ENCODE peak calls at places on chromosomes 2 and 18, in eight cellular contexts. A is cardiac fibroblast, S is PC-3, F is dorsolateral prefrontal cortex, Z is GM12864, P is uterus, B is GM23338, Y is lower lobe of right lung. T is an unnamed sample.

GRCh38 chr2:65064728-65065552 is 8.7 kb downstream of the CEP68 start:
- DNase-seq in B (peak), S (peak), P (peak), Y (peak), F (peak), A (peak), Z (peak), T (no peak)

GRCh38 chr2:164150601-164151000 is 414.8 kb upstream of the FIGN start:
- DNase-seq in F (no peak), A (peak), S (no peak), B (no peak), Y (no peak), Z (no peak), P (no peak), T (no peak)

GRCh38 chr2:33023732-33024301 is 77.1 kb downstream of the LTBP1 start:
- DNase-seq in B (no peak), S (no peak), P (no peak), Z (no peak), A (no peak), F (no peak), Y (no peak), T (no peak)

GRCh38 chr2:165161510-165161909 is 42.3 kb downstream of the SCN3A start:
- DNase-seq in S (peak), B (no peak), F (no peak), P (no peak), Y (no peak), A (peak), Z (no peak), T (no peak)

GRCh38 chr18:41077076-41077475 is 878.0 kb upstream of the PIK3C3 start:
- DNase-seq in A (no peak), Z (no peak), S (peak), F (no peak), P (no peak), Y (no peak), B (no peak), T (no peak)

GRCh38 chr18:35393716-35394115 is 16.6 kb upstream of the ZNF396 start:
- DNase-seq in A (no peak), F (no peak), B (no peak), Y (no peak), S (no peak), P (no peak), Z (no peak), T (no peak)

GRCh38 chr2:176079851-176080539 is 3.8 kb downstream of the EVX2 start:
- DNase-seq in Z (no peak), B (peak), P (no peak), S (no peak), F (no peak), A (peak), Y (no peak), T (no peak)

GRCh38 chr2:161946489-161947107 is 127.4 kb downstream of the DPP4 start:
- DNase-seq in F (no peak), P (no peak), Y (no peak), S (peak), A (peak), B (peak), Z (no peak), T (no peak)

GRCh38 chr2:232981767-232982360 is 31.2 kb downstream of the NGEF start:
- DNase-seq in Y (no peak), F (no peak), A (no peak), B (no peak), P (no peak), S (peak), Z (no peak), T (no peak)

GRCh38 chr2:47724221-47724981 is 58.5 kb upstream of the MSH6 start:
- DNase-seq in S (peak), Y (no peak), F (no peak), B (no peak), Z (peak), P (no peak), A (no peak), T (peak)

GRCh38 chr2:136254681-136255080 is 136.7 kb upstream of the CXCR4 start:
- DNase-seq in B (no peak), Y (no peak), P (no peak), F (no peak), Z (no peak), A (no peak), S (no peak), T (no peak)

GRCh38 chr2:589551-589950 is 87.7 kb downstream of the TMEM18 start:
- DNase-seq in B (peak), A (no peak), F (no peak), Y (no peak), S (no peak), Z (no peak), P (no peak), T (no peak)

GRCh38 chr2:120772261-120772660 is 36.6 kb downstream of the GLI2 start:
- DNase-seq in B (no peak), A (peak), Z (no peak), Y (peak), P (no peak), F (no peak), S (no peak), T (no peak)

GRCh38 chr2:32418777-32419176 is 62.0 kb downstream of the BIRC6 start:
- DNase-seq in Z (no peak), F (no peak), B (no peak), Y (no peak), P (no peak), S (peak), A (peak), T (no peak)

GRCh38 chr2:122740594-122740948 is 985.1 kb downstream of the TSN start:
- DNase-seq in S (no peak), A (no peak), B (no peak), Y (no peak), P (no peak), Z (no peak), F (no peak), T (no peak)

GRCh38 chr2:198000417-198000816 is 196.0 kb downstream of the PLCL1 start:
- DNase-seq in Y (no peak), P (no peak), A (no peak), B (no peak), Z (no peak), S (no peak), F (no peak), T (no peak)

DNA sequence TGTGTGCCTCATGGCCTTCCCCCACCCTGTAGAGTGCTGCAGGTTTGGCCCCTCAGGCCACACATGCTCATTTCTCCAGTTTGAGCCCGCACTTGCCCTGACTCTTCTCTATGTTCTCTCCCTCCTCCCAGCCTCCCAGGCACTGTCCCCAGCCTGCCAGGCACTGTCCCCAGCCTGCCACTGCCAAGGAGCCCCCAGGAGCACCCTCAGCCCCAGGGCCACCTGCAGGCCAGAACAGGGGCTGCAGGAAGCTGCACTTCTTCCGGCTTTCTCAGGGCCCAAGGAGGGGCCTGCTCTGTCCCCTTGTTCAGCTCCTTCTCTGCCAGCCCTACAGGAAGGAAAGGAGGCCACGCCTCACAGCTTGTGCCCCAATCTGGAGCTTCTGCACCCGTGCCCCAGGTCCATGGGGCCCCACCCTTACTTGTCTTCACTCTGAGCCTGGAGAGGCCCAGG is 31.6 kb downstream of the CYP26B1 start:
- DNase-seq in Y (no peak), F (no peak), P (no peak), A (peak), B (peak), Z (no peak), S (peak), T (no peak)
- H3K4me3 ChIP-seq in Y (no peak), F (no peak), P (no peak), A (no peak), B (no peak), Z (no peak), S (peak), T (no peak)

GRCh38 chr18:23422751-23423418 is 30.2 kb upstream of the RIOK3 start:
- DNase-seq in B (no peak), P (no peak), S (peak), Z (peak), Y (peak), A (peak), F (no peak), T (peak)
- TF ChIP-seq CTCF in B (no peak), P (no peak), S (no peak), Z (no peak), Y (no peak), A (no peak), F (no peak), T (no peak)

GRCh38 chr18:48922801-48923730 is 27.7 kb downstream of the SMAD7 start:
- DNase-seq in B (peak), Y (peak), Z (no peak), S (peak), P (peak), F (no peak), A (peak), T (peak)
- H3K4me3 ChIP-seq in B (no peak), Y (peak), Z (no peak), S (no peak), P (peak), F (peak), A (peak), T (no peak)

GRCh38 chr18:22098563-22098989 is 70.8 kb upstream of the GATA6 start:
- DNase-seq in F (no peak), Z (no peak), S (no peak), B (no peak), Y (no peak), A (peak), P (no peak), T (no peak)

GRCh38 chr18:22094375-22094767 is 75.0 kb upstream of the GATA6 start:
- DNase-seq in F (no peak), B (no peak), Z (no peak), P (no peak), A (no peak), Y (no peak), S (no peak), T (no peak)

GRCh38 chr18:22091341-22091740 is 78.0 kb upstream of the GATA6 start:
- DNase-seq in A (no peak), F (no peak), S (no peak), Z (no peak), Y (no peak), P (no peak), B (no peak), T (no peak)

GRCh38 chr18:22088976-22089375 is 80.4 kb upstream of the GATA6 start:
- DNase-seq in F (no peak), Y (no peak), A (no peak), B (no peak), P (no peak), S (no peak), Z (no peak), T (no peak)

DNA sequence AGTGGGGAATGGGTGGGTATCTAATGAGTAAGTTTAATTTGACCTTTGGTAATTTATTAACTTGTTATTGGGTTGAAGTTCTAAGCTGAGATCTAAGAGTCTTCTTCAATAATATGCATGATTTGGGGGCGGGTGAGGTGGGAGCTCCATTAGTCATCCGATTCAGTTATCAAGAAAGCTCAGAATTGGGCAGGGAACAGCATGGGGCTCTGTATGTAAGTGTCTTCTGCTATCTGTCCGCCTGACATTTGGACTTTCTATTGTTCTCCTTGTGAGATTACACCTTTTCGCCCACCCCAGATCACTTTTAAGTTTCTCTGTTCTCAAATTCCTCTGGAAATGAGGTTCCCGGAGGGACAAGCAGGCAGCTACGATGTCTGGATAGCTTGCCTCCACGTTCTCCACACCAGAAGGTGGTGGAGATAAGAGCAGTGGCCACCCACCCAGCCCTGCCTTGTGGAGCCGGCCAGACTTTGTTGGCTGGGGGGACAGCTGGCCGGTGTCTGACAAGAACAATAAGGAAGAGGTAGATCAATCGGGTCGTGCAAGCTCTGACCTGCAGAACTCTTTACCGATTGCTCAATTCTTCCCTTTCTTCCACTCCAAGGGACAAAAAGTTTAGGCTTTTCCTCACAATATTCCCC is 75.5 kb upstream of the GATA6 start:
- DNase-seq in A (no peak), Z (no peak), S (no peak), P (no peak), B (no peak), F (no peak), Y (no peak), T (no peak)
- TF ChIP-seq CTCF in A (no peak), Z (no peak), S (no peak), P (no peak), B (no peak), F (no peak), Y (no peak), T (no peak)

GRCh38 chr18:79802298-79802697 is 4.6 kb downstream of the KCNG2 start:
- DNase-seq in F (peak), P (no peak), Y (peak), A (no peak), B (no peak), Z (no peak), S (no peak), T (no peak)
- H3K4me3 ChIP-seq in F (no peak), P (no peak), Y (no peak), A (no peak), B (no peak), Z (no peak), S (no peak), T (no peak)

DNA sequence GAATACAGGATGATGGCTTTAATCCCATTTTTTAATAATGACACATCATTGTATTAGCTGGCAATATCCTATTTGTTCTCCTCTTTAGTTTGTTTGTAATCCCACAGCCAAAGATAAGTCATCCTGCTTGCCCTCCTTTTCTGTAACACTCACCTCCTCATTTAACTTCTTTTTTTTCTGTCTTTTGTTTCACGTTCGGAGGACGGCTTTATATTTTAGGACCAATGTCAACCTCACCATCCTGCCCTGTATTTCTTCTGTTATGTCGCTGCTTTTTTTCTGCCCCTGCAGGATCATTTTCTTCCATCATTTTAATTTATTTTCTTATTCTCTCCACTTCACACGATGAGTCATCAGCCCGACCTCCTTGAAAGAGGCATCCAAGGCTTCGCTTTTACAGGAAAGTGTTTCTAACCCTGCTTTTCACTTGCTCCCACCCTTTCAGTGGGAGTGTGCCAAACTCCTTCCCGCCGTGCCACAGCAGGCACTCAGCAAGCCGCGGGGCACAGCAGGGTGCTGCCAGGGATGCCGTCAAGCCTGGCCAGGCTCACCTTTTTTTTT is 11.4 kb downstream of the RAB31 start:
- DNase-seq in Y (no peak), P (peak), Z (no peak), S (peak), F (no peak), B (no peak), A (peak), T (no peak)
- TF ChIP-seq CTCF in Y (no peak), P (no peak), Z (no peak), S (no peak), F (no peak), B (no peak), A (no peak), T (no peak)

GRCh38 chr18:12308386-12309100 is 502 bp downstream of the TUBB6 start:
- DNase-seq in S (peak), A (peak), P (peak), B (peak), Z (no peak), F (no peak), Y (peak), T (no peak)

GRCh38 chr18:12305930-12306629 is 2.0 kb upstream of the TUBB6 start:
- DNase-seq in P (peak), B (peak), S (no peak), F (no peak), Z (no peak), Y (no peak), A (no peak), T (no peak)

GRCh38 chr18:12306752-12307151 is 1.3 kb upstream of the TUBB6 start:
- DNase-seq in S (no peak), F (no peak), A (no peak), B (no peak), P (peak), Z (no peak), Y (no peak), T (no peak)

GRCh38 chr18:12307871-12308385 is at the start of gene TUBB6:
- DNase-seq in A (peak), S (no peak), Y (peak), Z (no peak), P (peak), F (no peak), B (peak), T (no peak)

DNA sequence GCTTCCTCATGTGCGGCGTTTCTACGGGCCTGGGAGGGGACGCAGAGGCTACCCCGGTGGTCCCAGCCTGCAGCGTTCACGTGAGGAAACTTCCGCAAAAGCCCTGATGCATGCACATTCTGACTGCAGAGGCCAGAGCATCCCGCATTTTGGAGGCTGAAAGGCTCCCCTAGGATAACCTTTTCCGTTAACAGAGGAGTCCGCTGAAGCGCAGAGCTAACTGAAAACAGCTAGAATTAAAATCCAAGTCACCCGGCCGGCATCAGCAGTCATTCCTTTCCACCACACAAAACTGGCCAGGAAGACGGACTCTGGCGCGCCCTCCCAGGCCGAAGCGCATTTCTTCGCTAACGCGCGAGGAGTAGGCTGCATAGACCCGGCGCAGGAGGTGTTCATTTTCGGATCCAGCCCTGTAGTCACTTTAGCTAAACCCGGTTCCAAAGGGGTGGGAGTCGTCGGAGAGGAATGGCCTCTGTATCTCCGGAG is 747 bp upstream of the TUBB6 start:
- DNase-seq in Y (no peak), S (no peak), Z (no peak), A (peak), P (peak), B (peak), F (no peak), T (no peak)
- H3K4me3 ChIP-seq in Y (peak), S (no peak), Z (no peak), A (peak), P (peak), B (peak), F (peak), T (peak)

GRCh38 chr2:43131890-43132522 is 94.4 kb downstream of the ZFP36L2 start:
- DNase-seq in S (peak), P (no peak), Y (no peak), F (no peak), Z (no peak), A (no peak), B (no peak), T (no peak)
- TF ChIP-seq CTCF in S (no peak), P (no peak), Y (no peak), F (no peak), Z (no peak), A (no peak), B (no peak), T (no peak)

GRCh38 chr2:239302808-239303557 is 97.8 kb downstream of the HDAC4 start:
- DNase-seq in B (no peak), Z (no peak), Y (peak), F (peak), P (peak), A (no peak), S (no peak), T (no peak)

GRCh38 chr2:239304533-239305221 is 96.1 kb downstream of the HDAC4 start:
- DNase-seq in S (no peak), Y (no peak), A (no peak), Z (no peak), B (peak), P (peak), F (peak), T (no peak)

GRCh38 chr2:239302083-239302807 is 98.6 kb downstream of the HDAC4 start:
- DNase-seq in F (peak), Y (no peak), P (peak), Z (no peak), S (no peak), A (no peak), B (no peak), T (no peak)

GRCh38 chr2:239305222-239305575 is 95.6 kb downstream of the HDAC4 start:
- DNase-seq in A (no peak), F (peak), Y (no peak), P (peak), B (peak), S (no peak), Z (no peak), T (no peak)

DNA sequence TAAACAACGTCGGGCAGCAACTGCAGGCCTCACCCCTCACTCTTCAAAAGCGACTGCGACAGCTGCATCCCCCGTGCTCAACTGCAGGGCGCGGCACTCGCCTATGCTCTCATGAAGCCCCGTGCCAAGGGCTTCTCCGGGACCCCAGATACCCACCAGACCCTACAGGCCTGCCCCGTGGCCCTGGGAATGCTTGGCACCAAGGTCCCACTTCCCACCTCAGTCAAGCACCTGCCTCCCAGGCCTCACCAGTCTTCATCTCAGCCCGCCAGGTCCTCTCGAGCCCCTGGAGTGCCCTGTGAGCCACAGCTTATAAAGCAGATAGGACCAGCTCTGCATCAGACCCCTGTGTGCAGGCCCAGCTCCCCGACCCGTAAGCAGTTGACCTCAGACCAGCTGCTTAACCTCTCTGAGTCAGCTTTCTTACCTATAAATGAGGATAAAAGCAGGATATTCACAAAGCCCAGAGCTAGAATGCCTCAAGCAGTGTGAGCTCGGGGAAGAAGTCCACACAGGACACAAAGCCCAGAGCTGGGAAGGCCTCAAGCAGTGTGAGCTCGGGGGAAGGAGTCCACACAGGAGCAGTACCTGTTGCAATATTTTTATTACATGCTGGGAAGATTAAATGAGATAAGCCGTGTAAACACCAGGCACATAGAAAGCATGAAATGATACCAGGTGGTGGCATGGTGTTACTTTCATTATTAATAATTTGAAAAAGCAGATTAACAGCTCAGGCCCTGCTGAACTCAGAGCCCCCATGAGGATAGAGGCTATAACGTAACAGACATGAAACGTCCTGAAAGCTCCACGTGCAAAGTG is 96.9 kb downstream of the HDAC4 start:
- DNase-seq in S (no peak), Z (no peak), Y (no peak), A (no peak), F (peak), B (peak), P (peak), T (no peak)
- H3K4me3 ChIP-seq in S (no peak), Z (no peak), Y (no peak), A (no peak), F (no peak), B (no peak), P (no peak), T (no peak)

T was measured in kidney epithelial cell.